ENCODE peak calls at places on chromosomes 11 and 22, in four cellular contexts. O is midbrain, W is ACHN, T is psoas muscle. Y is an unnamed sample.

GRCh38 chr11:111540114-111540920 is at the start of gene LAYN:
- DNase-seq in O (peak), T (peak), W (peak), Y (peak)

GRCh38 chr11:132099692-132100091 is 729.3 kb downstream of the NTM start:
- DNase-seq in W (peak), O (no peak), T (no peak), Y (no peak)

GRCh38 chr11:73428227-73428626 is 52.0 kb downstream of the RELT start:
- DNase-seq in T (no peak), W (no peak), O (no peak), Y (no peak)

GRCh38 chr11:65169164-65169641 is 830 bp upstream of the SPDYC start:
- DNase-seq in O (no peak), T (no peak), W (no peak), Y (peak)

GRCh38 chr11:114832532-114833125 is 154.3 kb downstream of the NXPE2 start:
- DNase-seq in T (no peak), W (no peak), O (no peak), Y (no peak)

GRCh38 chr11:13011366-13012036 is 2.4 kb downstream of the RASSF10 start:
- DNase-seq in O (no peak), T (no peak), W (no peak), Y (no peak)

GRCh38 chr11:10581481-10582019 is 13.1 kb upstream of the LYVE1 start:
- DNase-seq in O (peak), W (no peak), T (peak), Y (peak)

GRCh38 chr11:898540-899190 is 11.9 kb downstream of the CHID1 start:
- DNase-seq in O (peak), T (no peak), W (peak), Y (peak)

GRCh38 chr11:79437274-79437980 is 3.4 kb downstream of the TENM4 start:
- DNase-seq in T (peak), O (peak), W (peak), Y (no peak)

GRCh38 chr22:20526628-20527355 is 19.4 kb downstream of the MED15 start:
- DNase-seq in O (no peak), T (no peak), W (peak), Y (no peak)

GRCh38 chr11:44823920-44824704 is 97.3 kb downstream of the TSPAN18 start:
- DNase-seq in O (no peak), T (no peak), W (no peak), Y (peak)

GRCh38 chr22:24426859-24427499 is 420 bp upstream of the ADORA2A start:
- DNase-seq in T (no peak), O (no peak), W (no peak), Y (no peak)

GRCh38 chr11:128653828-128654231 is 40.0 kb upstream of the FLI1 start:
- DNase-seq in W (no peak), T (peak), O (peak), Y (no peak)

GRCh38 chr22:38612217-38613006 is 42.4 kb upstream of the DMC1 start:
- DNase-seq in O (no peak), T (no peak), W (no peak), Y (no peak)

GRCh38 chr11:74842967-74843366 is 94.3 kb downstream of the RNF169 start:
- DNase-seq in T (no peak), O (no peak), W (no peak), Y (no peak)

GRCh38 chr11:71305451-71306125 is 53.2 kb upstream of the SHANK2 start:
- DNase-seq in W (no peak), O (no peak), T (no peak), Y (no peak)

GRCh38 chr11:10978189-10978588 is 120.3 kb upstream of the ZBED5 start:
- DNase-seq in O (no peak), T (no peak), W (no peak), Y (no peak)

GRCh38 chr11:40491341-40491740 is 968.1 kb downstream of the LRRC4C start:
- DNase-seq in W (no peak), O (no peak), T (no peak), Y (no peak)

GRCh38 chr22:31567702-31568101 is 71.4 kb downstream of the SFI1 start:
- DNase-seq in W (no peak), O (no peak), T (no peak), Y (no peak)

GRCh38 chr11:100151944-100152343 is 535.1 kb upstream of the ARHGAP42 start:
- DNase-seq in T (peak), W (peak), O (no peak), Y (no peak)